ENCODE peak calls at places on chromosomes 7 and 10, in four cellular contexts. B is brain microvascular endothelial cell, C is breast epithelium, I is endothelial cell of umbilical vein. N is an unnamed sample.
A peak's percentile ranks its signal among the peaks of the same experiment; 100 is the strongest.

GRCh38 chr7:151317936-151318335 is 23.7 kb upstream of the NUB1 start:
- DNase-seq in I (no peak), B (no peak), C (no peak), N (no peak)

GRCh38 chr7:131547589-131547988 is 8.8 kb downstream of the PODXL start:
- DNase-seq in B (no peak), I (no peak), C (no peak), N (no peak)

GRCh38 chr10:84517455-84518046 is 189.2 kb downstream of the CCSER2 start:
- DNase-seq in C (no peak), I (no peak), B (no peak), N (no peak)

GRCh38 chr10:1255166-1255565 is 199.0 kb downstream of the WDR37 start:
- DNase-seq in B (peak; percentile 9), I (no peak), C (no peak), N (no peak)

GRCh38 chr7:159160450-159160849 is 15.8 kb upstream of the VIPR2 start:
- DNase-seq in B (no peak), C (no peak), I (no peak), N (no peak)

GRCh38 chr10:79923145-79923544 is 25.8 kb downstream of the SFTPD start:
- DNase-seq in I (no peak), B (no peak), C (no peak), N (no peak)

GRCh38 chr10:21164687-21165086 is 267.6 kb upstream of the NEBL start:
- DNase-seq in I (no peak), B (no peak), C (no peak), N (no peak)

GRCh38 chr7:156080596-156080995 is 268.3 kb upstream of the SHH start:
- DNase-seq in C (no peak), B (no peak), I (no peak), N (no peak)

GRCh38 chr10:104128214-104128613 is 6.2 kb downstream of the SFR1 start:
- DNase-seq in I (peak; percentile 29), B (no peak), C (no peak), N (no peak)

GRCh38 chr10:22807238-22807637 is 92.9 kb upstream of the PIP4K2A start:
- DNase-seq in B (no peak), I (no peak), C (no peak), N (no peak)

GRCh38 chr10:69383485-69384089 is 33.1 kb downstream of the TACR2 start:
- DNase-seq in B (peak; percentile 32), C (no peak), I (no peak), N (no peak)

GRCh38 chr10:91587710-91588638 is 44.9 kb downstream of the PPP1R3C start:
- DNase-seq in I (peak; percentile 66), C (no peak), B (peak; percentile 61), N (no peak)

GRCh38 chr10:43251664-43252165 is 15.2 kb downstream of the RASGEF1A start:
- DNase-seq in C (peak; percentile 36), B (no peak), I (no peak), N (no peak)

GRCh38 chr7:45573199-45573598 is 969 bp upstream of the ADCY1 start:
- DNase-seq in C (no peak), I (no peak), B (no peak), N (no peak)
- H3K4me3 ChIP-seq in C (no peak overlapping the region), I (no peak overlapping the region), B (no peak overlapping the region), N (no peak overlapping the region)

GRCh38 chr10:102764340-102765257 is 20.9 kb downstream of the WBP1L start:
- DNase-seq in I (no peak), B (no peak), C (no peak), N (no peak)
- H3K27ac ChIP-seq in I (no peak overlapping the region), B (no peak overlapping the region), C (peak overlapping the region; percentile 64), N (no peak overlapping the region)

GRCh38 chr10:3779146-3779707 is 5.8 kb downstream of the KLF6 start:
- DNase-seq in C (no peak), I (peak; percentile 28), B (peak; percentile 51), N (no peak)
- H3K4me3 ChIP-seq in C (peak overlapping the region; percentile 61), I (no peak overlapping the region), B (peak overlapping the region; percentile 98), N (no peak overlapping the region)

GRCh38 chr10:93456480-93456879 is 25.7 kb downstream of the MYOF start:
- DNase-seq in C (no peak), B (no peak), I (no peak), N (no peak)

GRCh38 chr10:93454146-93454545 is 28.0 kb downstream of the MYOF start:
- DNase-seq in B (no peak), C (no peak), I (no peak), N (no peak)

GRCh38 chr10:93451244-93451947 is 30.7 kb downstream of the MYOF start:
- DNase-seq in C (no peak), I (no peak), B (no peak), N (no peak)

GRCh38 chr10:93447970-93448369 is 34.2 kb downstream of the MYOF start:
- DNase-seq in B (no peak), I (no peak), C (no peak), N (no peak)

DNA sequence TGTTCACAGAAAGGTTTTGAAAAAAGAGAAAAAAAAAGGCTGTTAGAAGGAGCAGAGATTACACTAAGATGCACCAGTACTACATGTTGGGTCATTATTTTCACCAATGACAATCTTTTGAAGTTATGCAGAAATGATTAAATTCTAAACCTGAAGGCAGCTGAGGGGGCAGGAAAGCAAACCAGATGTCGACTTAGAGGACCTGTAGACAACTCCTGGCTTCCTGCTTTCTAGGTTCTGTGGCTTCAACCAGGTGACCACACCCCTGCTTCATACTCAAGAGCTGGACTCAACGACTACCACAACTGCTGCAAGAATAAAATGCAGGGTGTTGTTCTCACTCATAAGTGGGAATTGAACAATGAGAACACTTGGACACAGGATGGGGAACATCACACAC is 30.0 kb downstream of the MYOF start:
- DNase-seq in B (no peak), I (no peak), C (no peak), N (no peak)
- H3K27ac ChIP-seq in B (no peak overlapping the region), I (no peak overlapping the region), C (peak overlapping the region; percentile 18), N (no peak overlapping the region)

DNA sequence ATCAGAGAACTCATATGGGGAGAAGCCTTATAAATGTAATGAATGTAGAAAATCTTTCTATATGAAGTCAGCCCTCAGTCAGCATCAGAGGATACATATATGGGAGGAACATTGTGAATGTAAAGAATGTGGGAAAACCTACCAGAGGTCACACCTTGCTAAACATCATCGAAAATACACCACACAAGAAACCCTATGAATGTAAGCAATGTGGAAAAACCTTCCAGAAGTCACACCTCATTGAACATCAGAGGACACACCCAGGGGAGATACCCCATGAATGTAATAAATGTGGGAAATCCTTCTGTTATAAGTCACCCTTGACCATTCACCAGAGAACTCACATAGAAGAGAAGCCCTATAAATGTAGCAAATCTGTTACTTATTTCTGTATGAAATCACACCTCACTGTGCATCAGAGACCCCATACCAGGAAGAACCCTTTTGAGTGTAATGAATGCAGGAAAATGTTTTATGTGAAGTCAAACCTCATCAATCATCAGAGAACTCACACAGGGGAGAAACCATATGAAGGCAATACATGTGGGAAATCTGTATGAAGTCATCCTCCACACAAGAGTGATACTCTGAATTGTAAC is 30.8 kb downstream of the ZNF12 start:
- DNase-seq in B (no peak), I (no peak), C (no peak), N (no peak)
- H3K4me3 ChIP-seq in B (no peak overlapping the region), I (no peak overlapping the region), C (no peak overlapping the region), N (no peak overlapping the region)

GRCh38 chr10:4763960-4764428 is 62.0 kb upstream of the AKR1E2 start:
- DNase-seq in C (no peak), B (no peak), I (peak; percentile 76), N (no peak)
- H3K27ac ChIP-seq in C (no peak overlapping the region), B (peak overlapping the region; percentile 44), I (peak overlapping the region; percentile 70), N (no peak overlapping the region)

GRCh38 chr7:157994319-157994718 is 593.3 kb downstream of the PTPRN2 start:
- DNase-seq in I (no peak), B (no peak), C (no peak), N (no peak)
- H3K4me3 ChIP-seq in I (no peak overlapping the region), B (no peak overlapping the region), C (no peak overlapping the region), N (no peak overlapping the region)

DNA sequence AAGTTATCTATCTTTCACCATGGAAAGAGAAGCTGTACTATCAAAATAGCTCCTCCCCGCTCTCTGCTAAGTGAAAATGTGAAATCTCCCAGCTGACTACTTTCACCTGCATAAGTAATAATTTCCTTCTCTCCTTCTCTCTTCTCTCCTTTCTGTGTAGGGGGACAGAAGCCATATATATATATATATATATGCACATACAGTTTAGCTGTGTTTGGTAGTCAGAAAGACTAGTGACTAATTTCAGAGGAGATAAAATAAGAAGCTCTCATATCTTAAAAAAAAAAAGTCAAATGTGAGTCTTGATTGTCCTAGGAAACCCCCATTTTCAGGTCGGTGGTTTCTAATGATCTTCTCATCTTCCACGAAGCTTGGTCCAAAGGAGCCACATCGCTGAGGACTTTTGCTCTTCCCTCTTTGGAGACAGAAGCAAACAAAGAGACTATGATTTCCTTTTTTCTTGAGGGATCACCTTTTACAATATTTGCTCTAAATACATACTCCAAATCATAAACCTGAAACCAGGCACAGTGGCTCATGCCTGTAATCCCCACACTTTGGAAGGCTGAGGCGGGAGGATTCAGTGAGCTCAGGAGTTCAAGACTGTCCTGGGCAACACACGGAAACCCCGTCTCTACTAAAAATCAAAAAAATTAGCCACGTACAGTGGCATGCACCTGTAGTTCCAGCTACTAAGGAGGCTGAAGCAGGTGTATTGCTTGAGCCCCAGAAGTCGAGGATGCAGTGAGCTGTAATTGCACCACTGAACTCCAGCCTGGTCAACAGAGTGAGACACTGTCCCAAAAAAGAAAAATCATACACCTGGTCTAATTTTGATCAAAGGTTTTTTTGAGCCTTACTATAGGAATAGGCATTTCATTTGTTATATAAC is 30.8 kb upstream of the GDI2 start:
- DNase-seq in B (no peak), I (no peak), C (no peak), N (no peak)
- H3K27ac ChIP-seq in B (no peak overlapping the region), I (no peak overlapping the region), C (no peak overlapping the region), N (no peak overlapping the region)

GRCh38 chr7:90119178-90119971 is 34.9 kb upstream of the STEAP1 start:
- DNase-seq in I (no peak), B (no peak), C (peak; percentile 54), N (no peak)
- H3K4me3 ChIP-seq in I (no peak overlapping the region), B (peak overlapping the region; percentile 50), C (peak overlapping the region; percentile 57), N (peak overlapping the region; percentile 83)

GRCh38 chr10:48551796-48552591 is 52.9 kb downstream of the ARHGAP22 start:
- DNase-seq in B (peak; percentile 40), C (no peak), I (peak; percentile 68), N (no peak)

GRCh38 chr10:48550071-48550691 is 54.7 kb downstream of the ARHGAP22 start:
- DNase-seq in B (no peak), I (peak; percentile 61), C (no peak), N (no peak)

GRCh38 chr10:48549236-48549635 is 55.6 kb downstream of the ARHGAP22 start:
- DNase-seq in C (no peak), B (no peak), I (no peak), N (no peak)

GRCh38 chr10:48552946-48553564 is 51.8 kb downstream of the ARHGAP22 start:
- DNase-seq in I (no peak), C (no peak), B (no peak), N (no peak)

DNA sequence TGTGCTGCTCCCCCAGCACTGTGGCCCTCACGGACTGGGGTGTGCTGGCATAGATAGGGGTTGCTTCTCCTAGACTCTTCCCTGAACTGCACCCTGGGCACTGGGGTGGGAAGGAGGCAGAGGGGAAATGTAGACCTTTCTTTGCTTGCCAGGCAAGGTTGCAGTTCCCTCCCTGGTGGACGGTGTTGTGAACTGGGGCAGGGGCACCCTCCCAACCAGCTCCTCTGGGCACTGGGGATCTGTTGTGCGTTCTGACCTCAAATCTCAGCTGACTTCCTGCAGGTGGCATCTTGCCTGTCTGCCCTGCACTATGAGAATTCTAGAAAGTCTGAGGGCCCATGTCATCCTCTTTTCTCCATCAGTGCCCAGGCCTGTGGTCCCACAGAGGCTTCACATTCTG is 53.9 kb downstream of the ARHGAP22 start:
- DNase-seq in I (no peak), B (no peak), C (no peak), N (no peak)
- H3K27ac ChIP-seq in I (peak overlapping the region; percentile 51), B (no peak overlapping the region), C (no peak overlapping the region), N (no peak overlapping the region)

N was measured in SK-N-MC.